ENCODE peak calls at places on chromosomes 1 and 21, in four cellular contexts. C is PC-9, V is mammary epithelial cell, B is DND-41. A is an unnamed sample.

GRCh38 chr1:241721011-241721410 is 68.9 kb downstream of the WDR64 start:
- DNase-seq in V (no peak), C (no peak), B (no peak), A (no peak)

GRCh38 chr1:35454616-35455015 is 102.6 kb downstream of the KIAA0319L start:
- DNase-seq in V (peak), C (peak), B (no peak), A (no peak)

GRCh38 chr1:85940621-85941306 is 215.8 kb downstream of the COL24A1 start:
- DNase-seq in B (no peak), V (no peak), C (no peak), A (no peak)

GRCh38 chr1:76257823-76258222 is 183.3 kb downstream of the ST6GALNAC3 start:
- DNase-seq in B (no peak), V (no peak), C (no peak), A (no peak)

GRCh38 chr1:178945763-178946266 is 74.9 kb upstream of the ANGPTL1 start:
- DNase-seq in B (no peak), C (no peak), V (peak), A (no peak)

GRCh38 chr1:109718495-109718894 is 6.4 kb downstream of the GSTM5 start:
- DNase-seq in B (no peak), C (peak), V (peak), A (no peak)

GRCh38 chr1:58903450-58904298 is 119.8 kb upstream of the JUN start:
- DNase-seq in V (peak), B (peak), C (peak), A (peak)

GRCh38 chr1:118158918-118159317 is 26.1 kb downstream of the SPAG17 start:
- DNase-seq in B (no peak), C (no peak), V (peak), A (no peak)

GRCh38 chr1:216600730-216601426 is 122.4 kb downstream of the ESRRG start:
- DNase-seq in C (peak), V (peak), B (no peak), A (peak)

GRCh38 chr1:246907472-246907871 is 24.3 kb downstream of the AHCTF1 start:
- DNase-seq in C (no peak), V (peak), B (peak), A (peak)

GRCh38 chr1:42340898-42341297 is 5.9 kb upstream of the FOXJ3 start:
- DNase-seq in C (no peak), V (no peak), B (no peak), A (no peak)

GRCh38 chr1:68112835-68113243 is 62.4 kb upstream of the DIRAS3 start:
- DNase-seq in C (peak), B (no peak), V (peak), A (no peak)

GRCh38 chr1:202221911-202222909 is 28.6 kb downstream of the LGR6 start:
- DNase-seq in V (peak), B (peak), C (peak), A (no peak)

GRCh38 chr1:179127163-179127895 is 45.5 kb downstream of the TOR3A start:
- DNase-seq in B (no peak), C (no peak), V (no peak), A (no peak)

GRCh38 chr1:224873645-224874369 is 55.7 kb upstream of the DNAH14 start:
- DNase-seq in C (peak), V (peak), B (no peak), A (no peak)

GRCh38 chr21:42026072-42026415 is 15.9 kb upstream of the ZBTB21 start:
- DNase-seq in B (no peak), V (no peak), C (no peak), A (no peak)

GRCh38 chr21:42027085-42027803 is 17.1 kb upstream of the ZBTB21 start:
- DNase-seq in C (no peak), B (no peak), V (no peak), A (no peak)

GRCh38 chr21:42027804-42028753 is 17.9 kb upstream of the ZBTB21 start:
- DNase-seq in V (no peak), B (no peak), C (no peak), A (no peak)

GRCh38 chr21:42024261-42024877 is 14.2 kb upstream of the ZBTB21 start:
- DNase-seq in V (no peak), C (no peak), B (no peak), A (no peak)

GRCh38 chr21:42025392-42026071 is 15.4 kb upstream of the ZBTB21 start:
- DNase-seq in B (no peak), C (no peak), V (no peak), A (no peak)
- H2AFZ ChIP-seq in B (no peak), C (no peak), V (no peak), A (no peak)

DNA sequence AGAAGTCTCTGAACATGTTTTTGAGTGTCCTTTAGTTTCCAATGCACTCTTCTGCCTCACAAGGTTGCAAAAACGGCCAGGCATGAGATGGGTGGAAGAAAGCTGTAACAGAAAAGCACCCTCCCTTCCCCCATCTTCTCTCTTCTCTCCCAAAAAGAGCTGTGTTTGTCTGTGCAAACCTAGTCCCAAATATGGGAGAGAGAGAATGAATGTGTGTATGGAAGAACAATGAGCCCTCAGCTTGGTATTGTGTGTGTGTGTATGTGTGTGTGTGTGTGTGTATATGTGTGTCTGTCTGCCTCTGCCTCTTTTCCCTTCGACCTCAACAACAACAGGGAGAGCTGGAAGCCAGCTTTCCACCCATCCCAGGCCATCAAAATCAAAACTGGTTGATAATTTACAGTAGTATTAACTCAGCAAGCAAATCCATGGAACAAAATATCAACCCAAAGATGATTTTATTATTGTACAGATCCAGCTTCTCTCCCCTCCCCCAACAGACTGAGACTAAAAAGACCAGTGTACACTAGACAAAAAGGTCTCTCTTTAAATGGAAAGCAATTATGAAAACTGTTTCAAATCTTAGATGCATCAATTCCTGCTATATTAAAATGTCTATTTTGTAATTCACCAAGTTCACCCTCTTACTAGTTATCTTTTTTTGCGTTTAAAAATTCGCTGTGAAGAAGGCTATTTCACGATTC is 1.7 kb downstream of the RERE start:
- DNase-seq in B (no peak), C (no peak), V (peak), A (no peak)
- H2AFZ ChIP-seq in B (no peak), C (no peak), V (peak), A (no peak)

DNA sequence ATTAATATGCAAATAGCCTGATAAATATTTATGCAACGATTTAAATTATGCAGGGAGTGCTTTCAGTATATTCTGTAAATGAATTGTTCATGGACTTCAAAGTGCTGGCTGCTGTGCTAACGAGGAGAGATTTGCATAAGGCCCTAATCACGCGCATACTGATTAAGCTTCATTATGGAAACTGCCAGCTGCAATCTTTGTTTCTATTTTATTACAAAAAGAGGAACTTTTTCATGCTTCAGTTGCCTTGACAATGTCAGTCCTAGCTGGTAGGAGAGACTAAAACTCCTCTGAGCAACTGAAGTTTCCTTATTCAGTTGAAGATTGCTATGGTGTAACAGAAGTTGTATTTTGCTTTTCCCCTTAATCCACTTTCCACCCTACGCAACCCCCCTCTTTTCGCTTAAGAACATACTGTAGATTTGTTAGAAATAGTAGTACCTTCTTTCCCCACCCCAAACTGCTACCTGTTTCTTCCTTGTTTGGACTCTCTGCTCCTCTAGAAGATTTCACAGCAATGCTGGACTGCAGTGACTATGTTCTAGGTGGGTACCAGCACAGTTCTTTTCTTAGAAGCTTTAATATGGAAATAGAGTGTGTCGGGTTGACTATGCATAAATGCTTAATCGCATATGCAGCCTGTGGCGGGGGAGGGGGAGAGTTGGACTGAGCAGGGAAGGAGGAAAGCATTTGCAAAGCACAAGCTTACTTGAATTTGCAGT is 108.2 kb downstream of the POU2F1 start:
- DNase-seq in V (no peak), B (no peak), C (no peak), A (peak)
- H2AFZ ChIP-seq in V (no peak), B (no peak), C (no peak), A (peak)

GRCh38 chr1:238789916-238790667 is 596.3 kb upstream of the CHRM3 start:
- DNase-seq in C (no peak), V (peak), B (no peak), A (no peak)
- H2AFZ ChIP-seq in C (no peak), V (no peak), B (no peak), A (no peak)

DNA sequence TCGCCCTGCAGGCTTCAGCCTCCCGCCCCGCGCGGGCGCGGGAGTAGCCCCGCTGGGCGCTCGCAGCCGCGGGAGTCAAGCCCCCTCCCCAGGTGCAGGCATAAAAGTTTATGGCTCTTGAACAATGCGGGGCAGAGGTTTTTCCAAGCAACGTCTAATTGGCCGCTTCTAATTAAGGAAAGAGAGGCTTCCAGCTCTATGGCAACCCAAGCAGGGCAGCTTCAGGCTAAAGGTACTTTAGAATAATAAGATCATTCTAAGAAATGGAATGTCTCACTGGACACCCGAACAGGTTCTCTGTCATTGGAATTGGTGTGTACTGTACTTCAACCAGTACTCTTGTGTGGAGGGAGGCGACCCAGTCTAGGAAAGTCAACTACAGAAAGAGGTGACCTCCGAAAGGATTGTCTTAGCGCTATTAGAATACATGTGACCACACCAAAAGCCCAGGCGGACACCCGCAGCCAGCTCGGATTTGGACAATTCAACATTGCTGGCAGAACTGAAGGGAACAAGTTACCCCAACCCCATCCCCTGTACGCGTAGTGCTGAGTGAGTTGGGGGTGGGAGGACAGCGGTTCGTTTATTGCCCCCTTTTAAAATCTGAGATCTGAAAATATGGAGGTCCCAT is 12.5 kb downstream of the NR5A2 start:
- DNase-seq in V (no peak), B (no peak), C (peak), A (no peak)
- H2AFZ ChIP-seq in V (peak), B (no peak), C (peak), A (peak)

GRCh38 chr1:21365036-21365435 is 74.8 kb upstream of the ECE1 start:
- DNase-seq in V (no peak), B (no peak), C (no peak), A (no peak)
- H2AFZ ChIP-seq in V (no peak), B (no peak), C (no peak), A (no peak)